ENCODE peak calls at places on chromosomes 4 and X, in ten cellular contexts. Q is NB4; N is anterior cingulate cortex; L is HT1080; K is HCEC 1CT; A is stimulated activated CD4-positive, alpha-beta T cell treated with anti-CD3 and anti-CD28 coated beads, Interleukin-15, amount 100 ng/mL, for 1 hour; U is AG09309; V is HS-27A; O is PC-3; S is vagina. F is an unnamed sample.

GRCh38 chr4:41957634-41958033 is 22.4 kb downstream of the TMEM33 start:
- DNase-seq in Q (peak; percentile 73), O (peak; percentile 26), S (no peak), K (peak; percentile 11), N (no peak), V (no peak), U (no peak), A (no peak), L (peak; percentile 28), F (no peak)

GRCh38 chr4:101835121-101835904 is 44.8 kb downstream of the BANK1 start:
- DNase-seq in K (peak; percentile 34), U (peak; percentile 28), V (no peak), Q (peak; percentile 47), A (no peak), O (peak; percentile 54), L (peak; percentile 44), S (no peak), N (no peak), F (no peak)

GRCh38 chrX:151912780-151913179 is at the start of gene MAGEA4:
- DNase-seq in N (no peak), A (no peak), L (no peak), U (no peak), V (no peak), Q (no peak), S (no peak), O (no peak), K (no peak), F (no peak)

GRCh38 chr4:15667006-15667405 is 11.8 kb upstream of the FBXL5 start:
- DNase-seq in N (no peak), L (no peak), S (no peak), A (no peak), V (no peak), K (no peak), Q (no peak), O (no peak), U (no peak), F (no peak)

GRCh38 chrX:71058116-71058515 is 10.0 kb downstream of the SNX12 start:
- DNase-seq in L (no peak), Q (peak; percentile 51), K (no peak), O (no peak), S (no peak), U (no peak), A (no peak), V (no peak), N (no peak), F (no peak)

GRCh38 chr4:141686929-141687328 is 50.5 kb downstream of the IL15 start:
- DNase-seq in O (peak; percentile 96), K (no peak), S (no peak), A (no peak), N (no peak), Q (no peak), U (no peak), L (peak; percentile 21), V (no peak), F (no peak)

GRCh38 chr4:88177981-88178632 is 19.7 kb upstream of the ABCG2 start:
- DNase-seq in A (no peak), L (peak; percentile 90), V (peak; percentile 59), Q (peak; percentile 94), N (no peak), U (peak; percentile 21), S (no peak), K (peak; percentile 43), O (peak; percentile 81), F (no peak)

GRCh38 chr4:93878566-93878965 is 50.0 kb downstream of the ATOH1 start:
- DNase-seq in A (no peak), L (no peak), Q (no peak), V (no peak), S (no peak), N (no peak), K (no peak), U (no peak), O (no peak), F (no peak)

GRCh38 chrX:12819231-12819630 is 28.0 kb downstream of the PRPS2 start:
- DNase-seq in K (no peak), V (no peak), L (no peak), U (no peak), S (no peak), Q (no peak), N (no peak), A (no peak), O (no peak), F (no peak)

GRCh38 chr4:85968945-85969830 is 390.7 kb downstream of the MAPK10 start:
- DNase-seq in U (no peak), Q (peak; percentile 36), O (peak; percentile 81), L (peak; percentile 67), V (no peak), A (no peak), S (no peak), K (peak; percentile 52), N (no peak), F (no peak)

GRCh38 chr4:98786866-98787265 is 128.5 kb upstream of the TSPAN5 start:
- DNase-seq in U (no peak), K (peak; percentile 10), Q (peak; percentile 24), N (no peak), O (no peak), V (no peak), L (peak; percentile 37), S (no peak), A (no peak), F (no peak)

GRCh38 chr4:58144721-58145120 is 1034.5 kb upstream of the IGFBP7 start:
- DNase-seq in O (no peak), K (no peak), Q (no peak), A (no peak), N (no peak), L (no peak), V (no peak), U (no peak), S (no peak), F (no peak)

GRCh38 chr4:84238247-84239090 is 260.6 kb downstream of the NKX6-1 start:
- DNase-seq in U (peak; percentile 45), O (peak; percentile 64), L (peak; percentile 32), K (peak; percentile 35), N (no peak), Q (peak; percentile 56), A (no peak), S (no peak), V (peak; percentile 41), F (no peak)

GRCh38 chrX:136812286-136812685 is 31.6 kb upstream of the ARHGEF6 start:
- DNase-seq in K (peak; percentile 45), U (no peak), Q (no peak), S (no peak), N (no peak), V (no peak), L (no peak), O (no peak), A (no peak), F (no peak)

GRCh38 chrX:66676413-66676812 is 37.5 kb upstream of the EDA2R start:
- DNase-seq in A (no peak), K (peak; percentile 73), S (no peak), O (no peak), Q (no peak), N (no peak), U (peak; percentile 31), V (no peak), L (peak; percentile 66), F (no peak)

F was measured in amygdala.